ENCODE peak calls at places on chromosomes 6 and 20, in eight cellular contexts. W is pancreas, E is tibial nerve, N is OCI-LY7, U is ovary, F is cardiac muscle cell, A is left lung, Z is Panc1. B is an unnamed sample.
A peak's percentile ranks its signal among the peaks of the same experiment; 100 is the strongest.

GRCh38 chr20:7984192-7984591 is 35.4 kb downstream of the TMX4 start:
- DNase-seq in W (no peak), E (no peak), N (no peak), U (no peak), F (no peak), A (no peak), Z (no peak), B (peak; percentile 54)

GRCh38 chr20:61370841-61371303 is 118.8 kb downstream of the CDH4 start:
- DNase-seq in W (no peak), E (no peak), N (no peak), U (no peak), F (no peak), A (no peak), Z (no peak), B (no peak)

GRCh38 chr6:134830194-134830593 is 119.7 kb downstream of the ALDH8A1 start:
- DNase-seq in W (no peak), E (no peak), N (no peak), U (no peak), F (no peak), A (no peak), Z (no peak), B (no peak)

GRCh38 chr6:155351273-155352129 is 37.2 kb upstream of the TFB1M start:
- DNase-seq in W (no peak), E (no peak), N (peak; percentile 79), U (no peak), F (no peak), A (no peak), Z (no peak), B (no peak)

GRCh38 chr20:62696999-62697398 is 11.6 kb upstream of the NTSR1 start:
- DNase-seq in W (no peak), E (no peak), N (no peak), U (no peak), F (no peak), A (no peak), Z (no peak), B (no peak)

GRCh38 chr6:33846226-33846625 is 42.4 kb upstream of the MLN start:
- DNase-seq in W (no peak), E (no peak), N (no peak), U (no peak), F (no peak), A (no peak), Z (no peak), B (no peak)

GRCh38 chr20:58458342-58459057 is 56.7 kb downstream of the APCDD1L start:
- DNase-seq in W (no peak), E (no peak), N (peak; percentile 75), U (no peak), F (peak; percentile 23), A (no peak), Z (no peak), B (no peak)

GRCh38 chr6:27383011-27383410 is 5.5 kb upstream of the ZNF391 start:
- DNase-seq in W (no peak), E (no peak), N (no peak), U (no peak), F (no peak), A (no peak), Z (no peak), B (no peak)

GRCh38 chr20:39111359-39112195 is 149.4 kb downstream of the DHX35 start:
- DNase-seq in W (no peak), E (no peak), N (no peak), U (no peak), F (peak; percentile 4), A (no peak), Z (no peak), B (no peak)

GRCh38 chr6:111601875-111602274 is 3.8 kb downstream of the TRAF3IP2 start:
- DNase-seq in W (peak; percentile 18), E (no peak), N (no peak), U (no peak), F (peak; percentile 92), A (no peak), Z (no peak), B (no peak)

GRCh38 chr6:144899161-144899560 is 614.0 kb downstream of the UTRN start:
- DNase-seq in W (no peak), E (no peak), N (no peak), U (no peak), F (peak; percentile 39), A (no peak), Z (no peak), B (no peak)

GRCh38 chr20:63518351-63518861 is 2.2 kb upstream of the PPDPF start:
- DNase-seq in W (no peak), E (no peak), N (no peak), U (peak; percentile 48), F (no peak), A (no peak), Z (no peak), B (no peak)

GRCh38 chr6:123211777-123212545 is 215.9 kb downstream of the CLVS2 start:
- DNase-seq in W (no peak), E (no peak), N (no peak), U (no peak), F (no peak), A (no peak), Z (no peak), B (no peak)

GRCh38 chr6:81214414-81215091 is 537.9 kb downstream of the TENT5A start:
- DNase-seq in W (no peak), E (no peak), N (no peak), U (no peak), F (no peak), A (peak; percentile 19), Z (no peak), B (no peak)
- H3K4me1 ChIP-seq in W (no peaks in the 10 kb centered on the region), E (no peaks in the 10 kb centered on the region), N (no peaks in the 10 kb centered on the region), U (no peaks in the 10 kb centered on the region), F (peaks cover 5% of the 10 kb centered on the region), A (no peaks in the 10 kb centered on the region), Z (no peaks in the 10 kb centered on the region), B (no peaks in the 10 kb centered on the region)

GRCh38 chr6:83873869-83874268 is 14.4 kb downstream of the CYB5R4 start:
- DNase-seq in W (no peak), E (no peak), N (peak; percentile 9), U (no peak), F (no peak), A (no peak), Z (no peak), B (no peak)

GRCh38 chr6:83878902-83879644 is 19.6 kb downstream of the CYB5R4 start:
- DNase-seq in W (no peak), E (no peak), N (no peak), U (no peak), F (no peak), A (no peak), Z (no peak), B (no peak)

GRCh38 chr6:83879746-83880145 is 20.3 kb downstream of the CYB5R4 start:
- DNase-seq in W (no peak), E (no peak), N (no peak), U (no peak), F (no peak), A (no peak), Z (no peak), B (no peak)

GRCh38 chr6:83872386-83873118 is 13.1 kb downstream of the CYB5R4 start:
- DNase-seq in W (no peak), E (no peak), N (no peak), U (no peak), F (peak; percentile 46), A (no peak), Z (no peak), B (no peak)

DNA sequence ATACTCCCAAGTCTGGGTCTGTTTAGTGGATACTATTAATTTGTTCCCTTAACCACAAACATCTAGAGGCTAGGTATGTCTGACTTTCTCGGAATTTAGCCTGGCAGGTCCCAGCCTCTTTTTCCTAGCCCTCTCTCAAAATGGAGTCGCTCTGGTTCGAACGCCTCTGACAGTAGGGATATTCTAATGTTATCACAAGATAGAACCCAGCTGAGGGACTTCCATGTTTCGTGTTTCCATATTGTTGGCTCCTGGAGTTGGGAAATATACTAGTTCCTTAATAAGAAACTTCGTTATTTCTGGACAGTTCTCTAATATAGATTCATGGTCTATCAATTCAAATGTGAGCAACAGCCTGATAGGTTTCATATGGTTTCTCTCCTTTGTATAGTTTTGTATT is 16.4 kb downstream of the CYB5R4 start:
- DNase-seq in W (no peak), E (no peak), N (no peak), U (no peak), F (no peak), A (no peak), Z (no peak), B (no peak)
- H3K4me3 ChIP-seq in W (no peak overlapping the region), E (no peak overlapping the region), N (no peak overlapping the region), U (no peak overlapping the region), F (no peak overlapping the region), A (no peak overlapping the region), Z (no peak overlapping the region), B (no peak overlapping the region)

DNA sequence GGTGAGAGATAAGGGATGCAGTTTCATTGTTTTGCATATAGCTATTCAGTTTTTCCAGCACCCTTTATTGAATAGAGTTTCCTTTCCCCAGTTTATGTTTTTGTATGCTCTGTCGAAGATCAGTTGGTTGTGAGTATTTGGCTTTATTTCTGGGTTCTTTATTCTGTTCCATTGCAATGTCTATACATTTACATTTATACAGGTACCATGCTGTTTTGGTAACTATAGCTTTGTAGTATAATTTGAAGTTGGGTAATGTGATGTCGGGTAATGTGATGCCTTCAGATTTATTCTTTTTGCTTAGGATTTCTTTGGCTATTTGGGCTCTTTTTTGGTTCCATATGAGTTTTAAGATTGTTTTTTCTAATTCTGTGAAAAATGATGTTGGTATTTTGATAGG is 61.8 kb downstream of the NCOA7 start:
- DNase-seq in W (no peak), E (no peak), N (no peak), U (no peak), F (no peak), A (no peak), Z (no peak), B (no peak)
- H3K4me1 ChIP-seq in W (no peaks in the 10 kb centered on the region), E (no peaks in the 10 kb centered on the region), N (no peaks in the 10 kb centered on the region), U (no peaks in the 10 kb centered on the region), F (no peaks in the 10 kb centered on the region), A (peaks cover 7% of the 10 kb centered on the region), Z (no peaks in the 10 kb centered on the region), B (no peaks in the 10 kb centered on the region)

GRCh38 chr6:43493833-43494232 is 16.3 kb downstream of the LRRC73 start:
- DNase-seq in W (no peak), E (no peak), N (no peak), U (no peak), F (no peak), A (no peak), Z (no peak), B (no peak)

GRCh38 chr6:43491750-43492661 is 14.6 kb downstream of the TJAP1 start:
- DNase-seq in W (no peak), E (peak; percentile 80), N (no peak), U (peak; percentile 87), F (peak; percentile 77), A (peak; percentile 67), Z (no peak), B (no peak)

GRCh38 chr6:43493230-43493629 is 15.9 kb downstream of the TJAP1 start:
- DNase-seq in W (no peak), E (no peak), N (no peak), U (no peak), F (no peak), A (no peak), Z (no peak), B (no peak)

GRCh38 chr6:43494321-43494720 is 15.8 kb downstream of the LRRC73 start:
- DNase-seq in W (no peak), E (no peak), N (no peak), U (no peak), F (no peak), A (no peak), Z (no peak), B (no peak)

DNA sequence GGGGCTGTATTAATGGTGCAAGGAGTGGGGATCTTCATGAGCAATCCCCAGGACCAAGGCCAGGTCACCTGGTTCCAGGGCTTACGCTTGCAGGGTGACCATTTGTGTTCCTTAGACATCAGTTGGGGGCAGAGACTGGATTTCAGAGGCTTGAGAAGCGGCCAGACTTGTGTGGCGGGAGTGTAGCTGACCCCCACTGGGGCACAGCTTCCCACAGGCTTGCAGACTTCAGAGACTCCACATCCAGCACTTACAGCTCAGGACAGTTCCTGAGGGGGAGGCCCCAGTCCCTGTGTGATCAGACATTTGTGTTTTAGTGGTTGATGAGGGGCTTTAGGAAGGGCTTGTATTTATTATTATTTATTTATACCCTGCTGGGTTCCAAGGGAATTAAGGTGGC is 15.3 kb downstream of the TJAP1 start:
- DNase-seq in W (no peak), E (no peak), N (no peak), U (no peak), F (peak; percentile 40), A (no peak), Z (no peak), B (no peak)
- H3K4me3 ChIP-seq in W (no peak overlapping the region), E (no peak overlapping the region), N (no peak overlapping the region), U (no peak overlapping the region), F (no peak overlapping the region), A (no peak overlapping the region), Z (no peak overlapping the region), B (no peak overlapping the region)

B was measured in iPS DF 6.9.